ENCODE peak calls at places on chromosome 20, in four cellular contexts. One of them, this sample, is unnamed.

GRCh38 chr20:48051810-48052491 is 266.7 kb upstream of the SULF2 start:
- DNase-seq in NCI-H187: no peak
- DNase-seq in smooth muscle cell of the brain vasculature: no peak
- DNase-seq in pancreas: no peak
- DNase-seq in this sample: no peak

GRCh38 chr20:50536333-50536732 is 26.1 kb downstream of the PTPN1 start:
- DNase-seq in pancreas: no peak
- DNase-seq in smooth muscle cell of the brain vasculature: no peak
- DNase-seq in NCI-H187: peak
- DNase-seq in this sample: no peak

GRCh38 chr20:36861875-36862801 is 13.8 kb upstream of the TLDC2 start:
- DNase-seq in pancreas: peak
- DNase-seq in smooth muscle cell of the brain vasculature: peak
- DNase-seq in NCI-H187: peak
- DNase-seq in this sample: no peak

GRCh38 chr20:34539756-34540155 is 18.8 kb upstream of the MAP1LC3A start:
- DNase-seq in pancreas: no peak
- DNase-seq in smooth muscle cell of the brain vasculature: no peak
- DNase-seq in NCI-H187: no peak
- DNase-seq in this sample: no peak

GRCh38 chr20:34578040-34578439 is 19.5 kb downstream of the MAP1LC3A start:
- DNase-seq in pancreas: no peak
- DNase-seq in smooth muscle cell of the brain vasculature: no peak
- DNase-seq in NCI-H187: no peak
- DNase-seq in this sample: no peak

GRCh38 chr20:16699287-16699686 is 30.5 kb upstream of the SNRPB2 start:
- DNase-seq in NCI-H187: no peak
- DNase-seq in pancreas: no peak
- DNase-seq in smooth muscle cell of the brain vasculature: no peak
- DNase-seq in this sample: no peak

GRCh38 chr20:60254901-60255411 is 296.7 kb downstream of the CDH26 start:
- DNase-seq in smooth muscle cell of the brain vasculature: no peak
- DNase-seq in pancreas: no peak
- DNase-seq in NCI-H187: no peak
- DNase-seq in this sample: no peak

GRCh38 chr20:2741463-2741862 is 48.9 kb downstream of the EBF4 start:
- DNase-seq in pancreas: no peak
- DNase-seq in NCI-H187: no peak
- DNase-seq in smooth muscle cell of the brain vasculature: no peak
- DNase-seq in this sample: no peak

GRCh38 chr20:25056601-25057233 is 1.2 kb downstream of the ACSS1 start:
- DNase-seq in NCI-H187: no peak
- DNase-seq in pancreas: no peak
- DNase-seq in smooth muscle cell of the brain vasculature: no peak
- DNase-seq in this sample: no peak

GRCh38 chr20:58630063-58630462 is 21.0 kb upstream of the STX16 start:
- DNase-seq in pancreas: no peak
- DNase-seq in smooth muscle cell of the brain vasculature: no peak
- DNase-seq in NCI-H187: no peak
- DNase-seq in this sample: no peak

GRCh38 chr20:41480054-41480770 is 113.6 kb upstream of the EMILIN3 start:
- DNase-seq in pancreas: no peak
- DNase-seq in smooth muscle cell of the brain vasculature: no peak
- DNase-seq in NCI-H187: no peak
- DNase-seq in this sample: peak

GRCh38 chr20:21808863-21809664 is 103.6 kb downstream of the PAX1 start:
- DNase-seq in pancreas: peak
- DNase-seq in NCI-H187: no peak
- DNase-seq in smooth muscle cell of the brain vasculature: no peak
- DNase-seq in this sample: peak

GRCh38 chr20:63101781-63102719 is 95.3 kb upstream of the BHLHE23 start:
- DNase-seq in NCI-H187: no peak
- DNase-seq in pancreas: peak
- DNase-seq in smooth muscle cell of the brain vasculature: no peak
- DNase-seq in this sample: peak

GRCh38 chr20:13552061-13552460 is 86.7 kb downstream of the TASP1 start:
- DNase-seq in NCI-H187: no peak
- DNase-seq in smooth muscle cell of the brain vasculature: no peak
- DNase-seq in pancreas: no peak
- DNase-seq in this sample: no peak

GRCh38 chr20:63272105-63273078 is at the start of gene ARFGAP1:
- DNase-seq in smooth muscle cell of the brain vasculature: peak
- DNase-seq in pancreas: peak
- DNase-seq in NCI-H187: peak
- DNase-seq in this sample: peak

GRCh38 chr20:36408219-36408618 is 102.1 kb downstream of the DLGAP4 start:
- DNase-seq in pancreas: no peak
- DNase-seq in NCI-H187: no peak
- DNase-seq in smooth muscle cell of the brain vasculature: no peak
- DNase-seq in this sample: no peak

GRCh38 chr20:56414842-56415765 is 3.0 kb downstream of the CASS4 start:
- DNase-seq in NCI-H187: no peak
- DNase-seq in smooth muscle cell of the brain vasculature: no peak
- DNase-seq in pancreas: no peak
- DNase-seq in this sample: no peak

GRCh38 chr20:25496968-25497401 is 88.3 kb downstream of the NINL start:
- DNase-seq in NCI-H187: no peak
- DNase-seq in smooth muscle cell of the brain vasculature: no peak
- DNase-seq in pancreas: no peak
- DNase-seq in this sample: no peak

GRCh38 chr20:64109831-64110391 is 2.5 kb upstream of the NPBWR2 start:
- DNase-seq in smooth muscle cell of the brain vasculature: no peak
- DNase-seq in pancreas: peak
- DNase-seq in NCI-H187: no peak
- DNase-seq in this sample: no peak

GRCh38 chr20:63053430-63054102 is 46.8 kb upstream of the BHLHE23 start:
- DNase-seq in NCI-H187: no peak
- DNase-seq in smooth muscle cell of the brain vasculature: no peak
- DNase-seq in pancreas: peak
- DNase-seq in this sample: no peak

GRCh38 chr20:51700809-51701285 is 67.3 kb downstream of the ATP9A start:
- DNase-seq in pancreas: no peak
- DNase-seq in NCI-H187: no peak
- DNase-seq in smooth muscle cell of the brain vasculature: no peak
- DNase-seq in this sample: no peak

GRCh38 chr20:14526891-14527290 is 189.5 kb upstream of the FLRT3 start:
- DNase-seq in smooth muscle cell of the brain vasculature: no peak
- DNase-seq in NCI-H187: no peak
- DNase-seq in pancreas: no peak
- DNase-seq in this sample: no peak

GRCh38 chr20:46900068-46900467 is 5.4 kb downstream of the EYA2 start:
- DNase-seq in NCI-H187: no peak
- DNase-seq in pancreas: no peak
- DNase-seq in smooth muscle cell of the brain vasculature: no peak
- DNase-seq in this sample: no peak